ENCODE peak calls at places on chromosomes 12 and 14, in ten cellular contexts. One of them, this sample, is unnamed. For H3K4me1, the result is how much of the 10 kb centered on the place peaks cover.

GRCh38 chr14:83638725-83639124 is 1891.2 kb upstream of the FLRT2 start:
- DNase-seq in IMR-90: no peak
- DNase-seq in GM12878: no peak
- DNase-seq in endothelial cell of umbilical vein: no peak
- DNase-seq in HepG2: peak
- DNase-seq in tibial nerve: no peak
- DNase-seq in heart left ventricle: no peak
- DNase-seq in upper lobe of left lung: no peak
- DNase-seq in esophagus squamous epithelium: no peak
- DNase-seq in breast epithelium: no peak
- DNase-seq in this sample: no peak

GRCh38 chr12:94286580-94287244 is 138.3 kb downstream of the PLXNC1 start:
- DNase-seq in IMR-90: no peak
- DNase-seq in GM12878: no peak
- DNase-seq in endothelial cell of umbilical vein: no peak
- DNase-seq in HepG2: no peak
- DNase-seq in tibial nerve: no peak
- DNase-seq in heart left ventricle: no peak
- DNase-seq in upper lobe of left lung: no peak
- DNase-seq in esophagus squamous epithelium: no peak
- DNase-seq in breast epithelium: no peak
- DNase-seq in this sample: no peak

GRCh38 chr12:128644664-128645296 is 179.0 kb downstream of the SLC15A4 start:
- DNase-seq in IMR-90: no peak
- DNase-seq in GM12878: no peak
- DNase-seq in endothelial cell of umbilical vein: no peak
- DNase-seq in HepG2: peak
- DNase-seq in tibial nerve: no peak
- DNase-seq in heart left ventricle: no peak
- DNase-seq in upper lobe of left lung: no peak
- DNase-seq in esophagus squamous epithelium: no peak
- DNase-seq in breast epithelium: no peak
- DNase-seq in this sample: peak

GRCh38 chr12:93502802-93503623 is 35.7 kb downstream of the MRPL42 start:
- DNase-seq in IMR-90: peak
- DNase-seq in GM12878: no peak
- DNase-seq in endothelial cell of umbilical vein: peak
- DNase-seq in HepG2: peak
- DNase-seq in tibial nerve: no peak
- DNase-seq in heart left ventricle: peak
- DNase-seq in upper lobe of left lung: no peak
- DNase-seq in esophagus squamous epithelium: no peak
- DNase-seq in breast epithelium: no peak
- DNase-seq in this sample: peak

GRCh38 chr12:65756956-65757511 is 67.2 kb upstream of the HMGA2 start:
- DNase-seq in IMR-90: peak
- DNase-seq in GM12878: peak
- DNase-seq in endothelial cell of umbilical vein: no peak
- DNase-seq in HepG2: no peak
- DNase-seq in tibial nerve: no peak
- DNase-seq in heart left ventricle: no peak
- DNase-seq in upper lobe of left lung: no peak
- DNase-seq in esophagus squamous epithelium: no peak
- DNase-seq in breast epithelium: no peak
- DNase-seq in this sample: no peak

GRCh38 chr12:57005980-57006808 is at the start of gene ZBTB39:
- DNase-seq in IMR-90: peak
- DNase-seq in GM12878: no peak
- DNase-seq in endothelial cell of umbilical vein: peak
- DNase-seq in HepG2: peak
- DNase-seq in tibial nerve: no peak
- DNase-seq in heart left ventricle: peak
- DNase-seq in upper lobe of left lung: peak
- DNase-seq in esophagus squamous epithelium: no peak
- DNase-seq in breast epithelium: peak
- DNase-seq in this sample: peak

GRCh38 chr12:76556373-76556772 is 3.2 kb downstream of the OSBPL8 start:
- DNase-seq in IMR-90: no peak
- DNase-seq in GM12878: no peak
- DNase-seq in endothelial cell of umbilical vein: peak
- DNase-seq in HepG2: no peak
- DNase-seq in tibial nerve: no peak
- DNase-seq in heart left ventricle: no peak
- DNase-seq in upper lobe of left lung: no peak
- DNase-seq in esophagus squamous epithelium: no peak
- DNase-seq in breast epithelium: no peak
- DNase-seq in this sample: no peak

GRCh38 chr14:74081491-74081890 is 2.8 kb downstream of the ALDH6A1 start:
- DNase-seq in IMR-90: no peak
- DNase-seq in GM12878: no peak
- DNase-seq in endothelial cell of umbilical vein: no peak
- DNase-seq in HepG2: no peak
- DNase-seq in tibial nerve: no peak
- DNase-seq in heart left ventricle: no peak
- DNase-seq in upper lobe of left lung: no peak
- DNase-seq in esophagus squamous epithelium: no peak
- DNase-seq in breast epithelium: no peak
- DNase-seq in this sample: no peak

GRCh38 chr14:104223810-104224515 is 85.6 kb downstream of the KIF26A start:
- DNase-seq in IMR-90: no peak
- DNase-seq in GM12878: no peak
- DNase-seq in endothelial cell of umbilical vein: peak
- DNase-seq in HepG2: no peak
- DNase-seq in tibial nerve: no peak
- DNase-seq in heart left ventricle: no peak
- DNase-seq in upper lobe of left lung: peak
- DNase-seq in esophagus squamous epithelium: no peak
- DNase-seq in breast epithelium: no peak
- DNase-seq in this sample: no peak

GRCh38 chr14:104222396-104223036 is 84.1 kb downstream of the KIF26A start:
- DNase-seq in IMR-90: no peak
- DNase-seq in GM12878: no peak
- DNase-seq in endothelial cell of umbilical vein: no peak
- DNase-seq in HepG2: no peak
- DNase-seq in tibial nerve: no peak
- DNase-seq in heart left ventricle: no peak
- DNase-seq in upper lobe of left lung: peak
- DNase-seq in esophagus squamous epithelium: no peak
- DNase-seq in breast epithelium: no peak
- DNase-seq in this sample: no peak

GRCh38 chr14:104226421-104227385 is 88.3 kb downstream of the KIF26A start:
- DNase-seq in IMR-90: no peak
- DNase-seq in GM12878: no peak
- DNase-seq in endothelial cell of umbilical vein: no peak
- DNase-seq in HepG2: no peak
- DNase-seq in tibial nerve: no peak
- DNase-seq in heart left ventricle: no peak
- DNase-seq in upper lobe of left lung: no peak
- DNase-seq in esophagus squamous epithelium: no peak
- DNase-seq in breast epithelium: no peak
- DNase-seq in this sample: no peak

GRCh38 chr14:104223101-104223809 is 84.9 kb downstream of the KIF26A start:
- DNase-seq in IMR-90: no peak
- DNase-seq in GM12878: no peak
- DNase-seq in endothelial cell of umbilical vein: peak
- DNase-seq in HepG2: no peak
- DNase-seq in tibial nerve: no peak
- DNase-seq in heart left ventricle: peak
- DNase-seq in upper lobe of left lung: peak
- DNase-seq in esophagus squamous epithelium: no peak
- DNase-seq in breast epithelium: no peak
- DNase-seq in this sample: no peak

GRCh38 chr14:104224516-104225281 is 86.3 kb downstream of the KIF26A start:
- DNase-seq in IMR-90: no peak
- DNase-seq in GM12878: no peak
- DNase-seq in endothelial cell of umbilical vein: peak
- DNase-seq in HepG2: no peak
- DNase-seq in tibial nerve: no peak
- DNase-seq in heart left ventricle: no peak
- DNase-seq in upper lobe of left lung: peak
- DNase-seq in esophagus squamous epithelium: no peak
- DNase-seq in breast epithelium: no peak
- DNase-seq in this sample: no peak
- TF ChIP-seq CTCF in IMR-90: no peak
- TF ChIP-seq CTCF in GM12878: peak
- TF ChIP-seq CTCF in endothelial cell of umbilical vein: peak
- TF ChIP-seq CTCF in HepG2: peak
- TF ChIP-seq CTCF in tibial nerve: peak
- TF ChIP-seq CTCF in heart left ventricle: peak
- TF ChIP-seq CTCF in upper lobe of left lung: no peak
- TF ChIP-seq CTCF in esophagus squamous epithelium: no peak
- TF ChIP-seq CTCF in breast epithelium: no peak
- TF ChIP-seq CTCF in this sample: no peak

DNA sequence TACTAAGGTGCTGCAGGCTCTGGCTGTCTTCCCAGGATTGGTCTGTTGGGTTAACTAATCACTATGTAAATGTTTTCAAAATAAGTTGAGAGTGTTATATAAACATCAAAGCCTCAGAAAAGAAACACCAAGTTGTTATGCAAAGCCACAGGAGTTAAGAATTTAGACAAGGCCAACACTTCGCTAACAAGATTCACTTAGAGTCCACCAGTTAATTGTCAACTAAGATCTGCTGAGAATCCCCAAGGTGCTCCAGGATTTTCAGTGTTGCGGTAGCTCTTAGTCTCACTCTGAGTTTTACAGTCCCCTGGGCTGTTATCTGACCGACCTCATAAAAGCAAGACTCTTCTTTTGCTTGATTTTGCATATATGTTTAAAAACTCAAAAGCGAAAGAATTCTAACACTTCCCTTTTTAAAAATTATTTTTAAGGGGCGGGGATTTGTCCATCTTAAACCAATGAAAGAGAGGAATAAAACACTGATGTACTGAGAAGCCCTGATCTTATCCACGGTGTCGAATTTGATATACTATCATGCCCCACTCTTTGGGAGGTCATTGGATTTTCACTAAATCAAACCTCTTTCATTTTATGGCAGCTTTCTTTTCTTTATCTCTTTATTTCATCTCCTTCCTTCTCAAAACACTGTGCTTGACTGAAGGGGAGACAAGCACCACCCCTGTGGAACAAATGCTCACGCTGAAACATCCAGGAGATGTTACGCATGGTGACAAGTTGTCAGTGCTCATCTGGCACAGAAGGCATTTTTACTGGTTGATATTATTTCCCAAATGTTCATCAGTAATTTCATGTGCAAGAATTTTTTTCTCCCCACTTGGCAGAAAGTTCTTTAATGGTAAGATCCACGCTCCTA is 7.0 kb downstream of the NIN start:
- DNase-seq in IMR-90: no peak
- DNase-seq in GM12878: peak
- DNase-seq in endothelial cell of umbilical vein: no peak
- DNase-seq in HepG2: no peak
- DNase-seq in tibial nerve: no peak
- DNase-seq in heart left ventricle: no peak
- DNase-seq in upper lobe of left lung: no peak
- DNase-seq in esophagus squamous epithelium: no peak
- DNase-seq in breast epithelium: no peak
- DNase-seq in this sample: no peak
- TF ChIP-seq POLR2A in IMR-90: no peak
- TF ChIP-seq POLR2A in GM12878: peak
- TF ChIP-seq POLR2A in endothelial cell of umbilical vein: no peak
- TF ChIP-seq POLR2A in HepG2: no peak
- TF ChIP-seq POLR2A in tibial nerve: no peak
- TF ChIP-seq POLR2A in heart left ventricle: no peak
- TF ChIP-seq POLR2A in upper lobe of left lung: no peak
- TF ChIP-seq POLR2A in esophagus squamous epithelium: no peak
- TF ChIP-seq POLR2A in breast epithelium: no peak
- TF ChIP-seq POLR2A in this sample: no peak

GRCh38 chr12:55718020-55718419 is 2.2 kb upstream of the RDH5 start:
- DNase-seq in IMR-90: no peak
- DNase-seq in GM12878: no peak
- DNase-seq in endothelial cell of umbilical vein: no peak
- DNase-seq in HepG2: no peak
- DNase-seq in tibial nerve: no peak
- DNase-seq in heart left ventricle: no peak
- DNase-seq in upper lobe of left lung: no peak
- DNase-seq in esophagus squamous epithelium: no peak
- DNase-seq in breast epithelium: peak
- DNase-seq in this sample: no peak

GRCh38 chr12:55719371-55719770 is 822 bp upstream of the RDH5 start:
- DNase-seq in IMR-90: no peak
- DNase-seq in GM12878: no peak
- DNase-seq in endothelial cell of umbilical vein: no peak
- DNase-seq in HepG2: no peak
- DNase-seq in tibial nerve: no peak
- DNase-seq in heart left ventricle: no peak
- DNase-seq in upper lobe of left lung: no peak
- DNase-seq in esophagus squamous epithelium: no peak
- DNase-seq in breast epithelium: no peak
- DNase-seq in this sample: no peak

GRCh38 chr12:55720071-55720564 is at the start of gene RDH5:
- DNase-seq in IMR-90: peak
- DNase-seq in GM12878: no peak
- DNase-seq in endothelial cell of umbilical vein: no peak
- DNase-seq in HepG2: peak
- DNase-seq in tibial nerve: no peak
- DNase-seq in heart left ventricle: no peak
- DNase-seq in upper lobe of left lung: no peak
- DNase-seq in esophagus squamous epithelium: no peak
- DNase-seq in breast epithelium: peak
- DNase-seq in this sample: peak

GRCh38 chr12:55717397-55718007 is 1.7 kb downstream of the BLOC1S1 start:
- DNase-seq in IMR-90: peak
- DNase-seq in GM12878: no peak
- DNase-seq in endothelial cell of umbilical vein: peak
- DNase-seq in HepG2: no peak
- DNase-seq in tibial nerve: no peak
- DNase-seq in heart left ventricle: no peak
- DNase-seq in upper lobe of left lung: no peak
- DNase-seq in esophagus squamous epithelium: no peak
- DNase-seq in breast epithelium: no peak
- DNase-seq in this sample: no peak

DNA sequence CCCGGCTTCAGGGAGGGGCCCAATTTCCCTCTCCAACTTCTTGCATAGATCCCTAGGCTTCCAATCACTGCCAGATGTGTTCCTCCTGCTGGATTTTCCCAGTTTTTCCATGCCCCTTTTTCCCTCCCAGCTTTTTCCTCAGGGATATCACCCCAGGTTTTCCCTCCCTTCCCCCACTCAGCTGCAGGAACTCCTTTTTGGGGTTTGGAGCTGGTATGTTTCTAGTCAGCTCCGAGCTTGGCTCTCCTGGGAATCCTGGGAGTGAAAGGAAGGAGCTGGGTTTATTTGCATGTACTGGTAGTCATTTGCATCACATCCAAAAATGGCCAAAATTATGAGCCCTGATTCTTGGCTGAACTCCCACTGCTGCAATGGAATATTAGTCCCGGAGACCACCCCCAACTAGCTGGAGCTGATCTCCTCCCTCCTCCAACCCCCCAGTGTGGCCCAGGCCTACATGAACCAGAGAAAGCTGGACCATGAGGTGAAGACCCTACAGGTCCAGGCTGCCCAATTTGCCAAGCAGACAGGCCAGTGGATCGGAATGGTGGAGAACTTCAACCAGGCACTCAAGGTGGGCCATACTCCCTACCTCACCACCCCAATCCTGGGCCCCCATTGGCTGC is 1.4 kb upstream of the RDH5 start:
- DNase-seq in IMR-90: no peak
- DNase-seq in GM12878: no peak
- DNase-seq in endothelial cell of umbilical vein: no peak
- DNase-seq in HepG2: no peak
- DNase-seq in tibial nerve: no peak
- DNase-seq in heart left ventricle: no peak
- DNase-seq in upper lobe of left lung: no peak
- DNase-seq in esophagus squamous epithelium: no peak
- DNase-seq in breast epithelium: no peak
- DNase-seq in this sample: no peak
- H3K4me1 ChIP-seq in IMR-90: under half
- H3K4me1 ChIP-seq in GM12878: under half
- H3K4me1 ChIP-seq in endothelial cell of umbilical vein: under half
- H3K4me1 ChIP-seq in HepG2: half or more
- H3K4me1 ChIP-seq in tibial nerve: half or more
- H3K4me1 ChIP-seq in heart left ventricle: half or more
- H3K4me1 ChIP-seq in upper lobe of left lung: under half
- H3K4me1 ChIP-seq in esophagus squamous epithelium: half or more
- H3K4me1 ChIP-seq in breast epithelium: under half
- H3K4me1 ChIP-seq in this sample: under half

GRCh38 chr12:42652048-42652447 is 62.5 kb upstream of the PRICKLE1 start:
- DNase-seq in IMR-90: no peak
- DNase-seq in GM12878: no peak
- DNase-seq in endothelial cell of umbilical vein: no peak
- DNase-seq in HepG2: no peak
- DNase-seq in tibial nerve: no peak
- DNase-seq in heart left ventricle: no peak
- DNase-seq in upper lobe of left lung: no peak
- DNase-seq in esophagus squamous epithelium: no peak
- DNase-seq in breast epithelium: no peak
- DNase-seq in this sample: no peak
- TF ChIP-seq CTCF in IMR-90: no peak
- TF ChIP-seq CTCF in GM12878: no peak
- TF ChIP-seq CTCF in endothelial cell of umbilical vein: no peak
- TF ChIP-seq CTCF in HepG2: no peak
- TF ChIP-seq CTCF in tibial nerve: no peak
- TF ChIP-seq CTCF in heart left ventricle: no peak
- TF ChIP-seq CTCF in upper lobe of left lung: no peak
- TF ChIP-seq CTCF in esophagus squamous epithelium: no peak
- TF ChIP-seq CTCF in breast epithelium: no peak
- TF ChIP-seq CTCF in this sample: no peak

This sample was measured in uterus.